ENCODE peak calls at places on chromosomes 16 and 17, in ten cellular contexts. W is effector memory CD8-positive, alpha-beta T cell; N is stomach; Y is NCI-H1105 treated with DMSO at 0.1 percent for 48 hours; U is HTR-8/SVneo; Q is stimulated activated naive CD4-positive, alpha-beta T cell; B is type B pancreatic cell; I is spleen; T is NCI-H460; X is activated T-helper 1 cell treated with anti-CD3 and anti-CD28 coated beads, Interleukin-2, amount 50 U/mL, for 16 hours. C is an unnamed sample.

GRCh38 chr17:16407911-16408588 is 7.3 kb upstream of the TRPV2 start:
- DNase-seq in X (no peak), T (no peak), B (no peak), N (peak), W (no peak), U (no peak), Q (no peak), I (peak), Y (peak), C (peak)

GRCh38 chr17:80482058-80482318 is 5.6 kb upstream of the NPTX1 start:
- DNase-seq in Q (no peak), X (no peak), Y (no peak), T (no peak), W (no peak), I (peak), N (no peak), U (no peak), B (no peak), C (no peak)

GRCh38 chr16:68265078-68265925 is 976 bp downstream of the SLC7A6 start:
- DNase-seq in N (peak), X (no peak), U (peak), B (no peak), T (peak), Q (peak), I (no peak), W (no peak), Y (no peak), C (peak)

GRCh38 chr16:10839271-10839661 is 20.7 kb upstream of the TVP23A start:
- DNase-seq in U (no peak), B (no peak), X (no peak), I (peak), N (peak), Q (no peak), W (no peak), Y (no peak), T (no peak), C (no peak)

GRCh38 chr16:62741692-62742091 is 705.5 kb upstream of the CDH8 start:
- DNase-seq in U (no peak), N (no peak), B (no peak), Q (no peak), Y (no peak), X (no peak), T (no peak), I (no peak), W (no peak), C (no peak)

GRCh38 chr17:31068291-31068690 is 26.5 kb upstream of the NF1 start:
- DNase-seq in I (no peak), N (peak), X (no peak), T (peak), W (peak), U (peak), B (no peak), Q (no peak), Y (peak), C (no peak)

GRCh38 chr17:72305964-72306551 is 185.2 kb downstream of the SOX9 start:
- DNase-seq in I (no peak), Y (no peak), T (no peak), Q (no peak), U (no peak), N (no peak), B (no peak), W (no peak), X (no peak), C (no peak)

GRCh38 chr16:48153689-48154265 is 2.0 kb downstream of the ABCC12 start:
- DNase-seq in X (no peak), Q (no peak), B (no peak), W (no peak), U (no peak), I (no peak), Y (no peak), T (no peak), N (no peak), C (peak)

GRCh38 chr17:80316927-80317705 is 56.5 kb downstream of the RNF213 start:
- DNase-seq in Q (no peak), U (no peak), I (peak), B (no peak), N (no peak), Y (no peak), T (no peak), W (no peak), X (no peak), C (no peak)

GRCh38 chr17:46053911-46054534 is 55.0 kb downstream of the STH start:
- DNase-seq in I (no peak), U (no peak), T (no peak), X (no peak), Q (no peak), W (no peak), Y (no peak), N (no peak), B (no peak), C (no peak)

GRCh38 chr16:2964416-2965223 is 545 bp downstream of the KREMEN2 start:
- DNase-seq in T (peak), Y (peak), X (no peak), B (peak), W (peak), Q (peak), U (peak), N (peak), I (peak), C (peak)

GRCh38 chr17:70235252-70235651 is 65.9 kb downstream of the KCNJ2 start:
- DNase-seq in N (no peak), Q (no peak), T (no peak), X (no peak), Y (no peak), W (no peak), I (no peak), B (no peak), U (no peak), C (no peak)

GRCh38 chr16:83967091-83967490 is 953 bp upstream of the NECAB2 start:
- DNase-seq in B (no peak), W (no peak), Q (no peak), U (no peak), T (no peak), I (no peak), N (no peak), Y (no peak), X (no peak), C (no peak)

GRCh38 chr16:57284206-57284951 is at the start of gene PLLP:
- DNase-seq in X (no peak), N (peak), B (no peak), T (peak), Y (peak), W (peak), I (no peak), Q (peak), U (peak), C (no peak)

GRCh38 chr16:450385-450784 is 24.9 kb downstream of the RAB11FIP3 start:
- DNase-seq in B (no peak), I (no peak), Y (no peak), N (no peak), T (no peak), U (no peak), W (no peak), X (no peak), Q (no peak), C (no peak)

GRCh38 chr17:61984826-61985225 is 57.0 kb upstream of the INTS2 start:
- DNase-seq in Q (no peak), B (no peak), I (no peak), W (no peak), T (no peak), U (no peak), X (no peak), N (no peak), Y (no peak), C (no peak)

GRCh38 chr17:31369266-31369665 is 22.2 kb upstream of the RAB11FIP4 start:
- DNase-seq in N (no peak), B (no peak), U (no peak), X (no peak), I (no peak), T (no peak), W (no peak), Q (no peak), Y (no peak), C (no peak)

GRCh38 chr16:30723725-30724355 is 24.4 kb upstream of the PHKG2 start:
- DNase-seq in X (no peak), U (no peak), B (no peak), T (no peak), W (no peak), I (no peak), Y (no peak), N (no peak), Q (no peak), C (no peak)

GRCh38 chr16:49431040-49431439 is 57.4 kb downstream of the C16orf78 start:
- DNase-seq in T (no peak), N (no peak), X (no peak), I (no peak), B (no peak), U (no peak), Y (no peak), W (no peak), Q (no peak), C (no peak)

GRCh38 chr16:66135376-66135775 is 231.1 kb upstream of the CDH5 start:
- DNase-seq in B (no peak), N (no peak), U (no peak), X (no peak), T (no peak), W (no peak), I (no peak), Y (no peak), Q (no peak), C (no peak)

GRCh38 chr17:55769625-55770000 is 18.8 kb downstream of the PCTP start:
- DNase-seq in W (no peak), Y (no peak), T (peak), N (no peak), Q (no peak), B (no peak), X (no peak), I (no peak), U (peak), C (peak)

GRCh38 chr16:12317856-12318591 is 341.5 kb downstream of the SNX29 start:
- DNase-seq in Y (no peak), T (no peak), W (no peak), U (no peak), I (peak), Q (no peak), N (no peak), B (no peak), X (no peak), C (no peak)

GRCh38 chr17:57396515-57396921 is 140.2 kb downstream of the MSI2 start:
- DNase-seq in N (no peak), T (no peak), Q (no peak), I (no peak), W (no peak), U (no peak), B (no peak), Y (no peak), X (no peak), C (peak)

GRCh38 chr17:74527756-74528155 is 3.5 kb downstream of the CD300LB start:
- DNase-seq in Q (no peak), X (no peak), N (peak), Y (no peak), I (peak), U (no peak), B (peak), T (no peak), W (no peak), C (no peak)

GRCh38 chr17:76714822-76715461 is 4.2 kb upstream of the MXRA7 start:
- DNase-seq in Y (peak), X (peak), T (no peak), B (no peak), Q (peak), W (peak), U (no peak), I (peak), N (peak), C (no peak)

GRCh38 chr17:37774508-37774907 is 29.6 kb upstream of the HNF1B start:
- DNase-seq in Q (no peak), X (no peak), U (no peak), W (no peak), Y (no peak), B (no peak), I (no peak), T (no peak), N (no peak), C (no peak)

GRCh38 chr17:923633-924032 is 55.9 kb downstream of the NXN start:
- DNase-seq in T (no peak), Q (no peak), W (no peak), I (no peak), Y (no peak), N (no peak), X (no peak), U (no peak), B (no peak), C (no peak)

GRCh38 chr16:72934661-72935403 is 113.1 kb downstream of the ZFHX3 start:
- DNase-seq in Q (no peak), U (no peak), B (no peak), W (no peak), N (no peak), Y (no peak), I (no peak), T (no peak), X (no peak), C (no peak)

GRCh38 chr17:63528183-63528582 is 5.0 kb downstream of the KCNH6 start:
- DNase-seq in U (no peak), W (no peak), B (no peak), N (no peak), Y (no peak), X (no peak), Q (no peak), I (no peak), T (no peak), C (no peak)

GRCh38 chr16:84279871-84280270 is 14.8 kb upstream of the WFDC1 start:
- DNase-seq in I (no peak), T (no peak), N (no peak), U (no peak), Y (no peak), B (no peak), Q (no peak), X (no peak), W (no peak), C (no peak)

GRCh38 chr16:53249331-53249730 is 184.9 kb upstream of the RBL2 start:
- DNase-seq in Q (no peak), U (no peak), Y (no peak), B (no peak), W (no peak), I (no peak), T (no peak), N (no peak), X (no peak), C (no peak)

GRCh38 chr16:52265446-52265861 is 281.5 kb downstream of the TOX3 start:
- DNase-seq in I (no peak), N (no peak), X (no peak), Q (no peak), W (no peak), B (no peak), U (no peak), T (no peak), Y (peak), C (peak)

GRCh38 chr17:27667656-27668487 is 36.9 kb downstream of the LGALS9 start:
- DNase-seq in U (no peak), N (no peak), W (no peak), T (no peak), I (peak), Y (no peak), Q (no peak), X (no peak), B (no peak), C (no peak)

GRCh38 chr17:78645421-78646295 is 68.5 kb upstream of the DNAH17 start:
- DNase-seq in Y (no peak), T (peak), U (peak), W (no peak), I (peak), B (no peak), Q (peak), X (no peak), N (peak), C (no peak)

C was measured in DMS79 treated with DMSO at 0.1 percent for 48 hours.